ENCODE peak calls at places on chromosomes 3 and 15, in ten cellular contexts. J, W, V, B, M, H, C, N, L and K are unnamed samples.

GRCh38 chr3:151766454-151766853 is 32.7 kb downstream of the AADACL2 start:
- DNase-seq in J (no peak), W (peak), V (no peak), B (no peak), M (no peak), H (no peak), C (no peak), N (no peak), L (no peak), K (no peak)

GRCh38 chr15:75673426-75674247 is 25.9 kb downstream of the SNX33 start:
- DNase-seq in J (no peak), W (peak), V (no peak), B (no peak), M (no peak), H (peak), C (peak), N (peak), L (no peak), K (no peak)

GRCh38 chr15:63583027-63583426 is 14.2 kb upstream of the FBXL22 start:
- DNase-seq in J (no peak), W (peak), V (no peak), B (peak), M (no peak), H (no peak), C (no peak), N (no peak), L (no peak), K (no peak)

GRCh38 chr3:168216851-168217250 is 121.1 kb upstream of the GOLIM4 start:
- DNase-seq in J (no peak), W (no peak), V (no peak), B (no peak), M (no peak), H (no peak), C (no peak), N (no peak), L (no peak), K (no peak)

GRCh38 chr3:194487289-194488006 is 646 bp upstream of the ATP13A3 start:
- DNase-seq in J (no peak), W (peak), V (peak), B (no peak), M (peak), H (peak), C (peak), N (peak), L (no peak), K (peak)

GRCh38 chr3:20075197-20075596 is 35.0 kb downstream of the KAT2B start:
- DNase-seq in J (no peak), W (no peak), V (no peak), B (no peak), M (no peak), H (no peak), C (no peak), N (no peak), L (no peak), K (no peak)

GRCh38 chr15:38216763-38217162 is 35.9 kb upstream of the SPRED1 start:
- DNase-seq in J (no peak), W (peak), V (no peak), B (peak), M (no peak), H (no peak), C (no peak), N (no peak), L (no peak), K (no peak)

GRCh38 chr3:27079427-27080105 is 289.6 kb downstream of the NEK10 start:
- DNase-seq in J (no peak), W (peak), V (no peak), B (no peak), M (no peak), H (no peak), C (peak), N (no peak), L (no peak), K (no peak)

GRCh38 chr15:45166792-45167630 is 20.8 kb downstream of the SHF start:
- DNase-seq in J (peak), W (peak), V (peak), B (peak), M (peak), H (peak), C (peak), N (peak), L (peak), K (peak)

GRCh38 chr15:35630570-35630969 is 84.6 kb upstream of the DPH6 start:
- DNase-seq in J (no peak), W (no peak), V (no peak), B (peak), M (no peak), H (no peak), C (peak), N (no peak), L (no peak), K (no peak)

GRCh38 chr15:81027200-81027599 is 26.5 kb downstream of the TLNRD1 start:
- DNase-seq in J (no peak), W (no peak), V (no peak), B (no peak), M (no peak), H (no peak), C (no peak), N (no peak), L (no peak), K (no peak)

GRCh38 chr3:180749796-180750195 is 70.5 kb upstream of the CCDC39 start:
- DNase-seq in J (no peak), W (no peak), V (no peak), B (no peak), M (no peak), H (no peak), C (no peak), N (no peak), L (no peak), K (no peak)

GRCh38 chr3:50292924-50293801 is 934 bp upstream of the IFRD2 start:
- DNase-seq in J (no peak), W (no peak), V (no peak), B (no peak), M (no peak), H (no peak), C (no peak), N (no peak), L (no peak), K (no peak)

GRCh38 chr3:149000207-149000745 is 8.9 kb downstream of the GYG1 start:
- DNase-seq in J (no peak), W (peak), V (no peak), B (no peak), M (no peak), H (no peak), C (no peak), N (no peak), L (no peak), K (no peak)

GRCh38 chr3:12771236-12771635 is 12.2 kb upstream of the TMEM40 start:
- DNase-seq in J (no peak), W (no peak), V (no peak), B (no peak), M (no peak), H (no peak), C (no peak), N (no peak), L (no peak), K (no peak)

GRCh38 chr3:157865449-157865862 is 240.8 kb downstream of the SHOX2 start:
- DNase-seq in J (no peak), W (peak), V (no peak), B (peak), M (peak), H (peak), C (no peak), N (no peak), L (peak), K (peak)

GRCh38 chr15:100958326-100959065 is 39.3 kb downstream of the LRRK1 start:
- DNase-seq in J (no peak), W (peak), V (no peak), B (peak), M (no peak), H (no peak), C (no peak), N (no peak), L (no peak), K (no peak)

GRCh38 chr3:64354221-64354620 is 129.0 kb upstream of the PRICKLE2 start:
- DNase-seq in J (no peak), W (peak), V (no peak), B (no peak), M (no peak), H (no peak), C (no peak), N (no peak), L (no peak), K (no peak)

GRCh38 chr3:172233474-172234277 is 194.3 kb downstream of the FNDC3B start:
- DNase-seq in J (no peak), W (no peak), V (no peak), B (no peak), M (no peak), H (no peak), C (no peak), N (no peak), L (no peak), K (no peak)

GRCh38 chr15:40471105-40471777 is 457 bp downstream of the CHST14 start:
- DNase-seq in J (no peak), W (peak), V (no peak), B (no peak), M (peak), H (peak), C (peak), N (peak), L (no peak), K (peak)

GRCh38 chr3:128041378-128041777 is 10.9 kb upstream of the SEC61A1 start:
- DNase-seq in J (no peak), W (no peak), V (no peak), B (no peak), M (no peak), H (no peak), C (no peak), N (no peak), L (no peak), K (no peak)

GRCh38 chr3:184430940-184431339 is 51.1 kb downstream of the CHRD start:
- DNase-seq in J (no peak), W (no peak), V (no peak), B (no peak), M (no peak), H (no peak), C (no peak), N (no peak), L (no peak), K (no peak)

GRCh38 chr3:116512931-116513330 is 67.6 kb upstream of the LSAMP start:
- DNase-seq in J (no peak), W (no peak), V (no peak), B (no peak), M (no peak), H (no peak), C (no peak), N (no peak), L (no peak), K (no peak)

GRCh38 chr3:135762188-135762853 is 203.2 kb upstream of the PPP2R3A start:
- DNase-seq in J (no peak), W (no peak), V (no peak), B (no peak), M (no peak), H (no peak), C (no peak), N (no peak), L (no peak), K (no peak)

GRCh38 chr15:68151277-68151676 is 53.9 kb downstream of the CALML4 start:
- DNase-seq in J (no peak), W (peak), V (no peak), B (no peak), M (no peak), H (no peak), C (no peak), N (no peak), L (no peak), K (no peak)

GRCh38 chr15:50358805-50359204 is 3.8 kb upstream of the GABPB1 start:
- DNase-seq in J (no peak), W (peak), V (no peak), B (peak), M (peak), H (no peak), C (no peak), N (no peak), L (no peak), K (peak)

GRCh38 chr15:51828621-51829359 is 663 bp upstream of the TMOD3 start:
- DNase-seq in J (no peak), W (no peak), V (no peak), B (peak), M (peak), H (no peak), C (no peak), N (no peak), L (no peak), K (no peak)

GRCh38 chr15:67253517-67254237 is 784 bp downstream of the AAGAB start:
- DNase-seq in J (no peak), W (peak), V (no peak), B (peak), M (no peak), H (peak), C (no peak), N (no peak), L (no peak), K (no peak)

GRCh38 chr15:70284438-70285214 is 186.9 kb upstream of the TLE3 start:
- DNase-seq in J (no peak), W (no peak), V (no peak), B (no peak), M (no peak), H (no peak), C (peak), N (no peak), L (no peak), K (no peak)

GRCh38 chr3:70064194-70064787 is 64.8 kb downstream of the SAMMSON start:
- DNase-seq in J (no peak), W (peak), V (no peak), B (peak), M (peak), H (peak), C (peak), N (no peak), L (no peak), K (peak)

GRCh38 chr3:35065891-35066290 is 573.4 kb upstream of the ARPP21 start:
- DNase-seq in J (no peak), W (no peak), V (no peak), B (no peak), M (no peak), H (no peak), C (no peak), N (no peak), L (no peak), K (no peak)

GRCh38 chr15:52651114-52651513 is 28.1 kb downstream of the ATOSA start:
- DNase-seq in J (no peak), W (no peak), V (no peak), B (no peak), M (no peak), H (no peak), C (no peak), N (no peak), L (no peak), K (no peak)

GRCh38 chr3:187919535-187919934 is 174.3 kb upstream of the BCL6 start:
- DNase-seq in J (no peak), W (no peak), V (no peak), B (no peak), M (no peak), H (no peak), C (no peak), N (no peak), L (no peak), K (no peak)

GRCh38 chr3:57692404-57693191 is at the start of gene DENND6A:
- DNase-seq in J (peak), W (peak), V (peak), B (peak), M (peak), H (peak), C (peak), N (peak), L (peak), K (peak)
- TF ChIP-seq CTCF in J (no peak), W (no peak), V (no peak), B (no peak), M (no peak), H (no peak), C (peak), N (no peak), L (no peak), K (no peak)

GRCh38 chr3:185937689-185938374 is at the start of gene TRA2B:
- DNase-seq in J (peak), W (peak), V (peak), B (peak), M (peak), H (peak), C (peak), N (peak), L (peak), K (peak)
- TF ChIP-seq CTCF in J (peak), W (no peak), V (no peak), B (peak), M (peak), H (no peak), C (peak), N (peak), L (peak), K (no peak)

DNA sequence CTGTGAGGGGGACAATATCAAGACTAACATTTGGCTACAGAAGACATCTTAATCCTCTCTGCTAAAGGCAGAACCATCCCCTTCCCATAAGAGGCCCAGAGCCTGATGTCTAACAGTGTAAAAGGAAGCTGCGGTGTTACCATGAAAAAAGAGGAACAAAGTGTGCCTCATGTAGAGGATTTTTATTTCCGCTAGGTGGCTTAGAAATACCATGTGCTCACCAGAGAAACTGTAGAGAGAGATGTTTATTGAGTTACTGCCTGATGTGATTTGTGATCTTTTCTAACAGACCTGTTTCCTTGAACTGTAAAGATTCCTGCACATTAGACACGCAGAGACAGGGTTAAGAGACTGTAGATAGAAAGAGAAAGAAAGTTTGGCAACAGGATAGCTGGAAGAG is 22.1 kb downstream of the OR5H15 start:
- DNase-seq in J (peak), W (peak), V (no peak), B (peak), M (peak), H (no peak), C (no peak), N (no peak), L (no peak), K (peak)
- TF ChIP-seq CTCF in J (peak), W (no peak), V (no peak), B (peak), M (peak), H (no peak), C (peak), N (peak), L (peak), K (peak)

GRCh38 chr3:126342991-126343661 is 14.1 kb downstream of the KLF15 start:
- DNase-seq in J (no peak), W (peak), V (no peak), B (peak), M (peak), H (peak), C (peak), N (peak), L (no peak), K (no peak)
- TF ChIP-seq CTCF in J (no peak), W (no peak), V (no peak), B (no peak), M (no peak), H (no peak), C (no peak), N (no peak), L (peak), K (no peak)

DNA sequence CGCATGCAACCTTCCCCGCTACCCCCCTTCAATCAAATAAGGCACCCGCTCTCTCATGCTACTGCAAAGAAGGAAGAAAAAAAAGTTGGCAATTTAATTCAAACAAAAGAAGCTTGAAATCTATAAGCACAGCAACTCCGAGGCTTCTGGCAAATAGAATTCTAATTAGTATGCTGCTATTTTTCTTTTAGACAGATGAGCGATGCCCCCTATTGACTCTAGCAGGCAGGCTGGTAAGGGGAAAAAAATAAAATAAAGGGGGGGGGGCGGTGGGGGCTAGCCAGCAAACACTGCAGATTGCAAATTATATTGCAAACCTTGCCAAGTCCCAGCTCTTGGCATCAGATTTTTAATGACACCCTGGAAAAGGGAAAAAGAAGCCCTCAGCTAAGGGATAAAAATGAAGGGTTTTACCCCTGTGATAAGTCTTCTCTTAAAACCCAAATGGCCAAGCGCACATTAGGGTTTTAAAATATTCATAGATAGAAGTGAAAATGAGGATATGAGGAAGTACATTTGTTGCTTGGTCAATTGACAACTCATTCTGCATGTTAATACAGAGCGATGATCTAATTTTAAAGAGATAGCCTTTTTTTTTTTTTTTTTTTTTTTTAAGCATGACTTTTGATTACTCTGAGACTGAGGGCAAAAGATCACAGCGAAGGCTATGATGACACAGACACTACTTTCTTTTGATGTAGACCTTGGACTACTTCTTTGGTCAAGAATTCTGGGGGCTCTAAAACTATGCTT is 255.3 kb downstream of the NR2F2 start:
- DNase-seq in J (no peak), W (peak), V (no peak), B (no peak), M (no peak), H (no peak), C (no peak), N (no peak), L (no peak), K (no peak)
- TF ChIP-seq CTCF in J (no peak), W (peak), V (no peak), B (peak), M (no peak), H (no peak), C (peak), N (peak), L (no peak), K (no peak)

DNA sequence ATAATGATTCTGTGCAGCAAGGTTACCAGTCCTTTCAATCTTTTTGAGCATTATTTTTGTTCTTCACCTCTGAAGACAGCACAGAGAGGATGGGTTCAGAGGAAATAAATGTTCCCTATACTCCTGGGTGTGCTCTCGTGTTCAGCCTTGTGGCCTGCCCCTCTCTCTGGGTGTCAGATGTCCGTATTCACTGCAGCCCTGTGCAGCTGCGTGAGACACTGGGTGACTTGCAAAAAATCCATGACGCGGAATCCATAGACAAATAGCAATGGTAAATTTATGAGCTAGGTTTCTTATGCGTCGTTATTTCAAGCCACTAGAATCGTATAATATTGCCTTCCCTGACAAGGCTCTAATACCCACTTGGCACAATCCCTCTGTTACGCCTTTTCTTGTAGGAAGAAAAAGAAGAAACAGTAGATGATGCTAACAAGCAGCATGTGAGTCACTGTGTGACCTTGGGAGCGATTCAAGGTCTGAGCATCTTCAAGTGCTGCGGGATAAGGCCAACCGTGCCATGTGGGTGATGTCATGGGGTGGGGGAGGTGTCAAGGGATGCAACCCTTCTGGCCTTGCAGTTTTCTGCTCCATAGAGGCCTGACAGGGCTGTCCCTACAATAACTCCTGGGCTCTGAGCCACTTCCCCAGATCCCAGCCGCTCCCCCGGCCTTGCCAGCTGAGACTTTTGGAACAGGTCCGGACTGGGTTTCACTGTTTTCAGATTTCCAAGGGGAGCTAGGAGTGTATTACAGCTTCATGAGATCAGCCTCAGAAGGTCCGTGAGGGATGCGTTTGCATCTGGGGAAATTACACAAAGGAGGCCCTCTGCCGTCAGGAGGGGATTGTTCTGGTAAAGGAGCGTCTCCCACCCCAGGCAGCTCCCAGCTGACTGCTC is 47.6 kb upstream of the POMGNT2 start:
- DNase-seq in J (no peak), W (peak), V (no peak), B (no peak), M (no peak), H (peak), C (peak), N (peak), L (no peak), K (no peak)
- TF ChIP-seq CTCF in J (no peak), W (no peak), V (no peak), B (no peak), M (no peak), H (no peak), C (no peak), N (no peak), L (no peak), K (no peak)